ENCODE peak calls at places on chromosome 14, in five cellular contexts. One of them, this sample, is unnamed.

GRCh38 chr14:77058082-77058481 is 29.6 kb upstream of the IRF2BPL start:
- DNase-seq in stimulated activated CD4-positive, alpha-beta T cell treated with anti-CD3 and anti-CD28 coated beads, Interleukin-15, amount 100 ng/mL, for 1 hour: no peak
- DNase-seq in psoas muscle: no peak
- DNase-seq in NCI-H345: no peak
- DNase-seq in astrocyte of the hippocampus: no peak
- DNase-seq in this sample: no peak

GRCh38 chr14:103828315-103828967 is 18.9 kb downstream of the PPP1R13B start:
- DNase-seq in psoas muscle: peak
- DNase-seq in NCI-H345: no peak
- DNase-seq in astrocyte of the hippocampus: peak
- DNase-seq in stimulated activated CD4-positive, alpha-beta T cell treated with anti-CD3 and anti-CD28 coated beads, Interleukin-15, amount 100 ng/mL, for 1 hour: no peak
- DNase-seq in this sample: no peak

GRCh38 chr14:104394606-104394910 is 185.0 kb upstream of the C14orf180 start:
- DNase-seq in NCI-H345: no peak
- DNase-seq in psoas muscle: no peak
- DNase-seq in astrocyte of the hippocampus: no peak
- DNase-seq in stimulated activated CD4-positive, alpha-beta T cell treated with anti-CD3 and anti-CD28 coated beads, Interleukin-15, amount 100 ng/mL, for 1 hour: no peak
- DNase-seq in this sample: peak

GRCh38 chr14:101223147-101223546 is 319.6 kb upstream of the RTL1 start:
- DNase-seq in NCI-H345: peak
- DNase-seq in psoas muscle: no peak
- DNase-seq in astrocyte of the hippocampus: no peak
- DNase-seq in stimulated activated CD4-positive, alpha-beta T cell treated with anti-CD3 and anti-CD28 coated beads, Interleukin-15, amount 100 ng/mL, for 1 hour: no peak
- DNase-seq in this sample: no peak

GRCh38 chr14:32724864-32725550 is 213.7 kb upstream of the NPAS3 start:
- DNase-seq in stimulated activated CD4-positive, alpha-beta T cell treated with anti-CD3 and anti-CD28 coated beads, Interleukin-15, amount 100 ng/mL, for 1 hour: no peak
- DNase-seq in NCI-H345: no peak
- DNase-seq in astrocyte of the hippocampus: peak
- DNase-seq in psoas muscle: no peak
- DNase-seq in this sample: no peak

GRCh38 chr14:96062506-96062905 is 23.3 kb downstream of the C14orf132 start:
- DNase-seq in psoas muscle: no peak
- DNase-seq in astrocyte of the hippocampus: no peak
- DNase-seq in NCI-H345: no peak
- DNase-seq in stimulated activated CD4-positive, alpha-beta T cell treated with anti-CD3 and anti-CD28 coated beads, Interleukin-15, amount 100 ng/mL, for 1 hour: no peak
- DNase-seq in this sample: peak

GRCh38 chr14:81423504-81423903 is 23.4 kb upstream of the STON2 start:
- DNase-seq in stimulated activated CD4-positive, alpha-beta T cell treated with anti-CD3 and anti-CD28 coated beads, Interleukin-15, amount 100 ng/mL, for 1 hour: no peak
- DNase-seq in NCI-H345: no peak
- DNase-seq in psoas muscle: peak
- DNase-seq in astrocyte of the hippocampus: no peak
- DNase-seq in this sample: no peak

GRCh38 chr14:79411403-79412174 is 799.7 kb downstream of the DIO2 start:
- DNase-seq in psoas muscle: no peak
- DNase-seq in stimulated activated CD4-positive, alpha-beta T cell treated with anti-CD3 and anti-CD28 coated beads, Interleukin-15, amount 100 ng/mL, for 1 hour: no peak
- DNase-seq in astrocyte of the hippocampus: no peak
- DNase-seq in NCI-H345: no peak
- DNase-seq in this sample: no peak

GRCh38 chr14:51726166-51726899 is 74.6 kb downstream of the FRMD6 start:
- DNase-seq in stimulated activated CD4-positive, alpha-beta T cell treated with anti-CD3 and anti-CD28 coated beads, Interleukin-15, amount 100 ng/mL, for 1 hour: no peak
- DNase-seq in psoas muscle: no peak
- DNase-seq in NCI-H345: no peak
- DNase-seq in astrocyte of the hippocampus: peak
- DNase-seq in this sample: no peak

This sample was measured in spleen.